ENCODE peak calls at places on chromosome 9, in eight cellular contexts. R, Z, A, K, Y, N, J and M are unnamed samples.

GRCh38 chr9:91500509-91501011 is 76.9 kb upstream of the NFIL3 start:
- DNase-seq in R (no peak), Z (peak), A (no peak), N (no peak), K (peak), Y (no peak), J (no peak), M (peak)

GRCh38 chr9:70011366-70011765 is 32.3 kb upstream of the MAMDC2 start:
- DNase-seq in A (no peak), R (no peak), N (no peak), Y (no peak), K (no peak), J (no peak), Z (no peak), M (peak)

GRCh38 chr9:18473551-18474279 is at the start of gene ADAMTSL1:
- DNase-seq in R (no peak), A (peak), K (peak), Y (peak), J (peak), Z (no peak), N (no peak), M (peak)

GRCh38 chr9:113042884-113043657 is 13.5 kb downstream of the ZFP37 start:
- DNase-seq in K (no peak), Y (no peak), Z (no peak), J (no peak), N (no peak), A (no peak), R (no peak), M (peak)

GRCh38 chr9:137390553-137391410 is 32.2 kb downstream of the EXD3 start:
- DNase-seq in Z (no peak), Y (no peak), K (no peak), J (peak), N (no peak), A (no peak), R (no peak), M (no peak)

GRCh38 chr9:2281031-2281802 is 266.1 kb downstream of the SMARCA2 start:
- DNase-seq in Y (no peak), R (no peak), A (no peak), Z (no peak), N (no peak), J (no peak), K (peak), M (peak)

GRCh38 chr9:120571443-120572257 is 8.3 kb downstream of the CDK5RAP2 start:
- DNase-seq in A (peak), Y (peak), K (peak), N (no peak), Z (peak), J (no peak), R (no peak), M (peak)

GRCh38 chr9:94788706-94789105 is 62.2 kb downstream of the AOPEP start:
- DNase-seq in K (no peak), A (no peak), J (no peak), Y (no peak), N (no peak), R (no peak), Z (no peak), M (no peak)

GRCh38 chr9:110767559-110768063 is 99.0 kb downstream of the MUSK start:
- DNase-seq in J (peak), Y (no peak), N (no peak), R (no peak), A (no peak), Z (peak), K (peak), M (peak)

GRCh38 chr9:135584934-135585333 is 23.4 kb downstream of the PAEP start:
- DNase-seq in R (no peak), A (peak), Z (no peak), Y (no peak), J (no peak), K (no peak), N (no peak), M (no peak)

GRCh38 chr9:136539427-136540412 is 6.1 kb downstream of the NOTCH1 start:
- DNase-seq in N (peak), Z (no peak), R (peak), J (peak), Y (peak), A (peak), K (no peak), M (peak)

GRCh38 chr9:71767421-71768321 is 642 bp downstream of the CEMIP2 start:
- DNase-seq in K (no peak), A (peak), N (no peak), Y (no peak), Z (no peak), R (no peak), J (peak), M (no peak)

GRCh38 chr9:127711226-127711701 is 4.2 kb downstream of the PTRH1 start:
- DNase-seq in A (no peak), J (no peak), R (no peak), N (no peak), Y (no peak), Z (no peak), K (no peak), M (no peak)

GRCh38 chr9:72038408-72038807 is 22.0 kb downstream of the C9orf57 start:
- DNase-seq in N (no peak), R (no peak), A (peak), Z (no peak), J (no peak), Y (no peak), K (no peak), M (no peak)

GRCh38 chr9:29850664-29851063 is 2277.4 kb upstream of the C9orf72 start:
- DNase-seq in J (no peak), R (no peak), N (no peak), A (no peak), Y (no peak), K (no peak), Z (no peak), M (no peak)

GRCh38 chr9:99138424-99139284 is 33.7 kb downstream of the TGFBR1 start:
- DNase-seq in K (no peak), Z (no peak), R (no peak), N (no peak), Y (no peak), A (no peak), J (no peak), M (no peak)

GRCh38 chr9:135600296-135600805 is 38.8 kb downstream of the PAEP start:
- DNase-seq in A (no peak), R (no peak), K (no peak), N (no peak), Z (no peak), J (no peak), Y (no peak), M (no peak)

GRCh38 chr9:120735009-120735408 is 20.7 kb upstream of the MEGF9 start:
- DNase-seq in K (no peak), N (no peak), R (no peak), J (no peak), A (no peak), Z (no peak), Y (no peak), M (no peak)

GRCh38 chr9:13769006-13769405 is 489.5 kb upstream of the MPDZ start:
- DNase-seq in R (no peak), Z (no peak), K (no peak), Y (no peak), N (no peak), A (no peak), J (no peak), M (no peak)

GRCh38 chr9:127135056-127135745 is 12.8 kb upstream of the ANGPTL2 start:
- DNase-seq in R (no peak), Z (no peak), A (peak), N (no peak), J (no peak), Y (no peak), K (no peak), M (no peak)

GRCh38 chr9:122228906-122229837 is at the start of gene LHX6:
- DNase-seq in J (no peak), Z (no peak), K (peak), R (no peak), Y (no peak), A (no peak), N (no peak), M (peak)

GRCh38 chr9:108569624-108570023 is 286.2 kb downstream of the ACTL7B start:
- DNase-seq in Z (peak), Y (peak), K (peak), A (no peak), J (no peak), N (no peak), R (no peak), M (peak)

GRCh38 chr9:19286634-19287188 is 56.2 kb downstream of the DENND4C start:
- DNase-seq in R (no peak), K (no peak), J (peak), Y (no peak), A (peak), Z (no peak), N (no peak), M (peak)

GRCh38 chr9:68747043-68747533 is 42.0 kb downstream of the PIP5K1B start:
- DNase-seq in Y (peak), Z (no peak), N (no peak), K (no peak), R (no peak), J (no peak), A (no peak), M (no peak)

GRCh38 chr9:129437626-129438323 is 183.1 kb downstream of the C9orf50 start:
- DNase-seq in K (peak), R (no peak), Z (no peak), J (no peak), Y (no peak), N (no peak), A (no peak), M (no peak)

GRCh38 chr9:124894741-124895170 is 32.8 kb downstream of the ARPC5L start:
- DNase-seq in Z (no peak), N (no peak), K (peak), R (no peak), J (no peak), A (no peak), Y (no peak), M (peak)

GRCh38 chr9:14987858-14988257 is 77.6 kb upstream of the FREM1 start:
- DNase-seq in K (no peak), N (no peak), Y (no peak), A (no peak), J (no peak), Z (no peak), R (no peak), M (no peak)

GRCh38 chr9:14992516-14992915 is 82.3 kb upstream of the FREM1 start:
- DNase-seq in Y (no peak), R (no peak), A (no peak), Z (no peak), N (no peak), J (no peak), K (peak), M (no peak)

GRCh38 chr9:14993061-14993800 is 83.0 kb upstream of the FREM1 start:
- DNase-seq in R (peak), J (peak), Z (no peak), Y (peak), N (no peak), K (peak), A (peak), M (peak)

GRCh38 chr9:14992025-14992424 is 81.8 kb upstream of the FREM1 start:
- DNase-seq in N (no peak), R (no peak), J (no peak), K (peak), A (no peak), Y (no peak), Z (no peak), M (no peak)

GRCh38 chr9:14989811-14990210 is 79.6 kb upstream of the FREM1 start:
- DNase-seq in A (no peak), J (no peak), Z (no peak), K (peak), R (no peak), Y (no peak), N (no peak), M (no peak)
- H3K4me3 ChIP-seq in A (no peak), J (no peak), Z (no peak), K (no peak), R (no peak), Y (no peak), N (no peak), M (no peak)

GRCh38 chr9:96419691-96419969 is 1.5 kb upstream of the ZNF367 start:
- DNase-seq in Y (no peak), N (no peak), R (no peak), A (no peak), J (no peak), K (no peak), Z (no peak), M (no peak)
- H3K4me3 ChIP-seq in Y (peak), N (peak), R (peak), A (peak), J (peak), K (peak), Z (peak), M (peak)

DNA sequence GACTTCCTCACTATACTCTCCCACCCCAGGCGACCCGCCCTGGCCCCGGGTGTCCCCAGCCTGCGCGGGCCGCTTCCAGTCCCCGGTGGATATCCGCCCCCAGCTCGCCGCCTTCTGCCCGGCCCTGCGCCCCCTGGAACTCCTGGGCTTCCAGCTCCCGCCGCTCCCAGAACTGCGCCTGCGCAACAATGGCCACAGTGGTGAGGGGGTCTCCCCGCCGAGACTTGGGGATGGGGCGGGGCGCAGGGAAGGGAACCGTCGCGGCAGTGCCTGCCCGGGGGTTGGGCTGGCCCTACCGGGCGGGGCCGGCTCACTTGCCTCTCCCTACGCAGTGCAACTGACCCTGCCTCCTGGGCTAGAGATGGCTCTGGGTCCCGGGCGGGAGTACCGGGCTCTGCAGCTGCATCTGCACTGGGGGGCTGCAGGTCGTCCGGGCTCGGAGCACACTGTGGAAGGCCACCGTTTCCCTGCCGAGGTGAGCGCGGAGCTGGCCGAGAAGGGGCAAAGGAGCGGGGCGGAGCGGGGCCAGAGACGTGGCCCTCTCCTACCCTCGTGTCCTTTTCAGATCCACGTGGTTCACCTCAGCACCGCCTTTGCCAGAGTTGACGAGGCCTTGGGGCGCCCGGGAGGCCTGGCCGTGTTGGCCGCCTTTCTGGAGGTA is 2.1 kb downstream of the CA9 start:
- DNase-seq in K (no peak), Y (no peak), A (peak), J (peak), R (peak), N (no peak), Z (no peak), M (no peak)
- H3K4me3 ChIP-seq in K (peak), Y (peak), A (peak), J (peak), R (peak), N (peak), Z (peak), M (peak)

DNA sequence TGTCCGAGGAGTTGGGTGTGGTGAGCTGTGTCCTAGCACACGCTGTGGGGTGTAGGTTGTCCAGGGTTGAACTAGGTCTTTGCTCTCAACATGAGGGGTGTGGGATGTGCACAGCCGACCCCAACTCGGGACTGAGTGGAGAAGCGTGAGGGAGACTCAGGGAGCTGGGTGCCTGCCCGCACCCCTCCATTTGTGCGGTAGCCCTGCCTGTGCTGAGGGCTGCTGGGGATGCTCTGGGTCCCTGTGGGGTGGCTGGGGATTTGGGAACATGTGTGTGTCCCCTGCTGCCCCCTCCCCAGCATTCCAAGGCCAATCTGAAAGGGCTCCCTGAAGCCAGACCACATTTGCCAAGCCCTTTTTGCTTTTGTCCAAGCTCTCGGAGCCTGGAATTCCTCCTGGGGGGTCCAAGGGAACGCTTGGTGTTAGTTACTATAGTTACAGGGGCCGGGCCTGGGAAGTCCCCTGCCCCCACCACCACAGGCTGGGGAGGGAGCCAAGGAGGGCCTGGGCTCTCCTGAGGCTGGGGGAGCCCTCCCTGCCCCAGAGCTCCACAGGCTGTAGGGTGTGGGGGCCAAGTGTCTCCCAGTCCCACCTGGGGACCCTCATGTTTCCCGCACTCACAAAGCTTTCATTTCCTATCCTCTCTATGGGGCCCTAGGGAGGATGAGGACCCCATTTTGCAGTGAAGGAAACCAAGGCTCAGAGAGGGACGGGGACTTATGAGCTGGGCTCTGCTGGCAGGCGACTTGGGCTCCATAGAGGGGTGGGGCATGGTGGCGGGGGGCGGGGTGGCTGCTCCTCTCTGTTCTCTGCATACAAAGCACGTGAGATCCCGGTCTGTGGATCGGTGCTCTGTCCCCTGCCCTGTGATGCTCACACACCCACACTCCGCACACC is 1.1 kb downstream of the CRB2 start:
- DNase-seq in Z (no peak), J (no peak), K (no peak), A (no peak), R (no peak), Y (no peak), N (no peak), M (no peak)
- H3K4me3 ChIP-seq in Z (no peak), J (no peak), K (no peak), A (no peak), R (no peak), Y (no peak), N (no peak), M (no peak)

DNA sequence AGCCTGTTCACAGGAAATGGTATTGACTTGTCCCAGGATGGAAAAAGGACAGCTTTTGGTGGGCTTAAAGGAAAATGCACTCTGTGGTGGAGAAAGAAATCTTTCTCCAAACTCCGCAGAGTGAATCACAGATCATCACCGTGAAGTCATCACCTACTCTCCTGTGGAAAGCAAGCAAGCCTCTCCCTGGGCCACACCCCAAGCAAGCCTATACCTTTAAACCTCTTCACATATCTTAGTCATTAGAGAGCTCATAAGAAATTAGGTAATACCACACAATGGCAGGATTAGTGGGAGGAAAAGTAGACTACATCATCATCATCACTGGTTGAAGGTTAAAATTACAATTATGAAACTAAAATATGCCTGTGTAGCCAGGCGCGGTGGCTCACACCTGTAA is 23.2 kb downstream of the TLE1 start:
- DNase-seq in N (no peak), A (no peak), R (no peak), Y (no peak), Z (no peak), K (no peak), J (no peak), M (peak)
- H3K4me3 ChIP-seq in N (no peak), A (no peak), R (no peak), Y (no peak), Z (no peak), K (no peak), J (no peak), M (no peak)

GRCh38 chr9:133990366-133991210 is 1.5 kb downstream of the VAV2 start:
- DNase-seq in R (no peak), Z (no peak), Y (no peak), K (peak), J (peak), A (peak), N (no peak), M (peak)
- H3K4me3 ChIP-seq in R (peak), Z (peak), Y (peak), K (peak), J (peak), A (peak), N (peak), M (peak)

DNA sequence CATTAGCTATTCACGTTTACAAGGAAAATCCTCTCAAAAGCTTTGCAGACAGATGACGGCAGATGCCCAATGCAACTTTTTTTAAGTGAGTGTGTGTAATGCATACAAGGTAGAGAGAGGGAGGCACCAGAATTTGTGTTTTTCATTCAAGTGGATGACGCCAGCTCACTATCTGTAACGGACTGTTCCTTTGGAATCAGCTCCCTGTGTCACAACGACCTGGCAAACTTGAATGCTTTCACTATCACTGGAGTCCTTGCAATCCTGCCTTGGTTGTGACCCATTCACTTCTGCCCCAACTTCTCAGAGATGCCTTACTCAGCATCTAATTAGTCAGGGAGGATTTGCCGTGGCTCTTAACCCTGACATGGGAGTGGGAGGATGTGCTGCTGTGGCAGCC is 148.5 kb downstream of the BNC2 start:
- DNase-seq in Z (no peak), R (no peak), N (no peak), J (peak), K (peak), A (no peak), Y (no peak), M (peak)
- H3K4me3 ChIP-seq in Z (no peak), R (no peak), N (no peak), J (no peak), K (peak), A (no peak), Y (no peak), M (no peak)